ENCODE peak calls at places on chromosome 4, in five cellular contexts. F is A549, M is tibial nerve, C is esophagus muscularis mucosa, N is SK-N-SH. Y is an unnamed sample.

GRCh38 chr4:139665690-139666529 is at the start of gene MGST2:
- DNase-seq in F (peak), M (peak), C (no peak), N (peak), Y (peak)

GRCh38 chr4:114384629-114385028 is 214.0 kb upstream of the UGT8 start:
- DNase-seq in F (no peak), M (no peak), C (no peak), N (peak), Y (no peak)

GRCh38 chr4:99404595-99405287 is 30.4 kb downstream of the ADH7 start:
- DNase-seq in F (no peak), M (no peak), C (no peak), N (no peak), Y (no peak)

GRCh38 chr4:74682567-74683359 is 111.6 kb downstream of the BTC start:
- DNase-seq in F (peak), M (no peak), C (no peak), N (no peak), Y (peak)

GRCh38 chr4:139282375-139283075 is 2.5 kb upstream of the MGARP start:
- DNase-seq in F (no peak), M (no peak), C (no peak), N (no peak), Y (no peak)

GRCh38 chr4:16661813-16662212 is 236.6 kb downstream of the LDB2 start:
- DNase-seq in F (no peak), M (no peak), C (peak), N (no peak), Y (no peak)

GRCh38 chr4:54586343-54586953 is 71.3 kb upstream of the KIT start:
- DNase-seq in F (no peak), M (no peak), C (no peak), N (no peak), Y (no peak)

GRCh38 chr4:48187813-48188212 is 53.8 kb upstream of the TXK start:
- DNase-seq in F (no peak), M (no peak), C (no peak), N (no peak), Y (no peak)

GRCh38 chr4:92235741-92236140 is 68.0 kb upstream of the GRID2 start:
- DNase-seq in F (no peak), M (no peak), C (no peak), N (no peak), Y (no peak)

GRCh38 chr4:16391196-16391595 is 164.9 kb upstream of the TAPT1 start:
- DNase-seq in F (no peak), M (no peak), C (no peak), N (no peak), Y (no peak)

GRCh38 chr4:165872443-165873297 is at the start of gene TLL1:
- DNase-seq in F (peak), M (no peak), C (no peak), N (peak), Y (no peak)

GRCh38 chr4:124018383-124019317 is 622.1 kb downstream of the SPRY1 start:
- DNase-seq in F (no peak), M (peak), C (peak), N (peak), Y (no peak)

GRCh38 chr4:168777277-168777965 is 232.6 kb downstream of the CBR4 start:
- DNase-seq in F (no peak), M (no peak), C (no peak), N (no peak), Y (no peak)

GRCh38 chr4:85445058-85445639 is 29.8 kb upstream of the ARHGAP24 start:
- DNase-seq in F (no peak), M (no peak), C (no peak), N (no peak), Y (no peak)

GRCh38 chr4:144611850-144612249 is 34.1 kb upstream of the HHIP start:
- DNase-seq in F (peak), M (no peak), C (no peak), N (peak), Y (no peak)

GRCh38 chr4:188299161-188299560 is 159.9 kb downstream of the TRIML1 start:
- DNase-seq in F (no peak), M (no peak), C (no peak), N (no peak), Y (no peak)

GRCh38 chr4:154082760-154083530 is 294.1 kb upstream of the SFRP2 start:
- DNase-seq in F (no peak), M (no peak), C (no peak), N (peak), Y (no peak)

GRCh38 chr4:85555210-85555609 is 80.3 kb downstream of the ARHGAP24 start:
- DNase-seq in F (no peak), M (no peak), C (no peak), N (no peak), Y (no peak)

GRCh38 chr4:2936773-2937145 is 26.4 kb downstream of the NOP14 start:
- DNase-seq in F (no peak), M (no peak), C (no peak), N (no peak), Y (no peak)

GRCh38 chr4:8225704-8226443 is 26.8 kb downstream of the SH3TC1 start:
- DNase-seq in F (no peak), M (no peak), C (no peak), N (peak), Y (no peak)

GRCh38 chr4:51943221-51943620 is 76.9 kb downstream of the LRRC66 start:
- DNase-seq in F (no peak), M (no peak), C (peak), N (no peak), Y (no peak)

GRCh38 chr4:129240816-129241215 is 144.9 kb downstream of the C4orf33 start:
- DNase-seq in F (no peak), M (peak), C (no peak), N (no peak), Y (no peak)

GRCh38 chr4:13329963-13330362 is 154.2 kb downstream of the RAB28 start:
- DNase-seq in F (no peak), M (no peak), C (no peak), N (no peak), Y (no peak)

GRCh38 chr4:107449611-107450369 is 270.2 kb downstream of the PAPSS1 start:
- DNase-seq in F (no peak), M (no peak), C (no peak), N (no peak), Y (no peak)

GRCh38 chr4:6534618-6535328 is 40.2 kb upstream of the MAN2B2 start:
- DNase-seq in F (no peak), M (no peak), C (no peak), N (no peak), Y (no peak)

GRCh38 chr4:62449538-62449937 is 1249.4 kb downstream of the ADGRL3 start:
- DNase-seq in F (no peak), M (no peak), C (no peak), N (no peak), Y (no peak)

GRCh38 chr4:186724048-186724860 is 598 bp upstream of the FAT1 start:
- DNase-seq in F (peak), M (no peak), C (peak), N (peak), Y (peak)

GRCh38 chr4:181525641-181526040 is 717.6 kb upstream of the TENM3 start:
- DNase-seq in F (no peak), M (no peak), C (no peak), N (no peak), Y (no peak)

GRCh38 chr4:150582881-150583286 is 933 bp downstream of the MAB21L2 start:
- DNase-seq in F (no peak), M (no peak), C (no peak), N (peak), Y (no peak)

GRCh38 chr4:40718571-40718970 is 31.2 kb upstream of the NSUN7 start:
- DNase-seq in F (no peak), M (no peak), C (no peak), N (no peak), Y (peak)

GRCh38 chr4:3311489-3312171 is 18.8 kb downstream of the RGS12 start:
- DNase-seq in F (no peak), M (no peak), C (no peak), N (no peak), Y (peak)

GRCh38 chr4:8044244-8044643 is 104.6 kb upstream of the AFAP1 start:
- DNase-seq in F (no peak), M (no peak), C (no peak), N (no peak), Y (no peak)

GRCh38 chr4:187059031-187059430 is 335.4 kb upstream of the FAT1 start:
- DNase-seq in F (no peak), M (no peak), C (no peak), N (no peak), Y (no peak)

GRCh38 chr4:183987987-183988392 is 82.9 kb downstream of the STOX2 start:
- DNase-seq in F (peak), M (peak), C (no peak), N (peak), Y (peak)

GRCh38 chr4:128468485-128468989 is 180.9 kb upstream of the PGRMC2 start:
- DNase-seq in F (no peak), M (peak), C (no peak), N (peak), Y (peak)

GRCh38 chr4:68176500-68176899 is 46.8 kb upstream of the TMPRSS11F start:
- DNase-seq in F (no peak), M (no peak), C (no peak), N (no peak), Y (no peak)

GRCh38 chr4:68184923-68185322 is 55.3 kb upstream of the TMPRSS11F start:
- DNase-seq in F (no peak), M (no peak), C (no peak), N (no peak), Y (no peak)

GRCh38 chr4:68182382-68182820 is 52.7 kb upstream of the TMPRSS11F start:
- DNase-seq in F (no peak), M (no peak), C (no peak), N (no peak), Y (no peak)

GRCh38 chr4:68176904-68177303 is 47.2 kb upstream of the TMPRSS11F start:
- DNase-seq in F (no peak), M (no peak), C (no peak), N (no peak), Y (no peak)

DNA sequence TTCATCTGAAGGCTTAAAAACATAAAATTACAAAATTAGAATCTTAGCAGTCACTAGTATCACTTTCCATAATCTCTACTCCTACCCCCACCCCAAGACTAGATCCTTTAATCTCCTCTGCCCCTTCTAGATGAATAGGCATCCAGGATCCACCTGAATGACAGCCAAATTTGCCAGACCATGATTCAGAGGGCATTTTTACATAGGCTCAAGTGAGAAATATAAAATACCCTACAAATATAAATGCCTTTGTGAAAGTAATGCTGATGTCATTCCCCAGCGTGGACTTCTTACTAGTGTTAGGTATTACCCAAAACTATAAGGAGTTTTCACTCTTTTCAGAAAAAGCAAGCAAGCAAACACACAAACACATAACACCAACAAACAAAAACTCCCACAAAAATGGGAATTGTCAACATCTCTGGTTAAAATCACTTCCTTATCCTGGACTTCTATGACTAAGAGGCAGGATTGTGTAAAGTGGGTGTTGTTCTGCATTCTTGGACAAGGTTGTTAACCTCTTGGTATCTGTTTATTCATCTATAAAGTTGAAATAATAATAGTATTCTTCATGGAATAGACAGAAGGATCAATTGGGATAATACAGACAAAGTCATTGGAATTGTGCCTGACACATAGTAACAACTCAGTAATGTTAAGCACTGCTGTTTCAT is 51.3 kb upstream of the TMPRSS11F start:
- DNase-seq in F (peak), M (no peak), C (no peak), N (no peak), Y (no peak)
- TF ChIP-seq EP300 in F (no peak), M (no peak), C (no peak), N (no peak), Y (no peak)

GRCh38 chr4:105627620-105628019 is 75.2 kb downstream of the ARHGEF38 start:
- DNase-seq in F (no peak), M (no peak), C (no peak), N (no peak), Y (no peak)
- TF ChIP-seq EP300 in F (no peak), M (no peak), C (no peak), N (no peak), Y (no peak)

GRCh38 chr4:1346781-1347409 is at the start of gene UVSSA:
- DNase-seq in F (peak), M (peak), C (peak), N (peak), Y (peak)
- TF ChIP-seq EP300 in F (no peak), M (peak), C (no peak), N (no peak), Y (no peak)

GRCh38 chr4:68948044-68948743 is 3.4 kb downstream of the UGT2A3 start:
- DNase-seq in F (no peak), M (no peak), C (no peak), N (no peak), Y (no peak)
- TF ChIP-seq EP300 in F (no peak), M (no peak), C (no peak), N (no peak), Y (no peak)

DNA sequence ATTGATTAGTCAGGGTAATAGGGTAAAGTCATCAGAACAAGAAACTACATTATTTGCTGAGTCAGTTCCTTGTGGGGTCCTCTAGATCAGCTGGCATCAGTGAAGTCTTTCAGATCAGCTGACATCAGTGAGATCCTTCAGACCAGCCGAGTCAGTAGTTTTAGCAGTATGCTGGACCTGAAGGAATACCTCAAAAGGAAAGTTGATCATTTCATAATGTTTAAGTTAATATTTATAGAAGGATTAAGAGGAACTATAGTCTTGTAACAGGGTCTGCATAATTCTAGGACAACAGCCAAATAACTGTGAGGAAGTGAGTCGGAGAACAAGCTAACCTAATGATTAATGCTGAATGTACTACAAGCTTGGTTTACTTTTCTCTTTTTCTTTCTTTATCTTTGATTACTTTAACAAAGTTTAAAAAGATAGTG is 958 bp upstream of the UGT2B7 start:
- DNase-seq in F (peak), M (no peak), C (no peak), N (no peak), Y (no peak)
- TF ChIP-seq EP300 in F (peak), M (no peak), C (no peak), N (no peak), Y (no peak)

DNA sequence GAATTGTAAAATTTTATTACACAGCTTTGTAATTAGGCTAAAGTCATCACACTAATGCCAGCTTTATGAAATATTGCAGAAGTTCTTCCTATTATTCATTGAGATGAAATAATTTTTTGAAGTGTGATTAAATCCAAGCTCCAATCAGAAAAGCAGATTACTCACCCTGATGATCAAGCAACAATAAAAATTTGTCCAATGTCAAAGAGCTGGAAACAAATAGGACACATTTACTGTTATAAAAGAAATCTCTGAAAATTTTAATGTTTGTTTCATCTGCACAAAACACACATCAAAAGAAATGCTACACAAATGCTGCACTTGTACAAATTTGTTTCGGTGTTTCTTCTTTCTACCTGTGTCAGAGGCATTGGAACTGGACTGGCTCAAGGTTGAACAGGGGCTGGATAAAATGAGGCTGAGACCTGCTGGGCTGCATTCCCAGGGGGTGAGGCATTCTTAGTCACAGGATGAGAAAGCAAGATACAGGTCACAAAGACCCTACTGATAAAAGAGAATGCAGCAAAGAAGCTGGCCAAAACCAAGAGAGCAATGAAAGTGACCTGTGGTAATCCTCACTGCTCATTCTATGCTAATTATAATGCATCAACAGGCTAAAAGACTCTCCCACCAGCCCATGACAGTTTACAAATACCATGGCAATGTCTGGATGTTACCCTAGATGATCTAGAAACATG is 78.3 kb downstream of the GASK1B start:
- DNase-seq in F (peak), M (no peak), C (no peak), N (no peak), Y (no peak)
- TF ChIP-seq EP300 in F (no peak), M (no peak), C (no peak), N (peak), Y (no peak)

DNA sequence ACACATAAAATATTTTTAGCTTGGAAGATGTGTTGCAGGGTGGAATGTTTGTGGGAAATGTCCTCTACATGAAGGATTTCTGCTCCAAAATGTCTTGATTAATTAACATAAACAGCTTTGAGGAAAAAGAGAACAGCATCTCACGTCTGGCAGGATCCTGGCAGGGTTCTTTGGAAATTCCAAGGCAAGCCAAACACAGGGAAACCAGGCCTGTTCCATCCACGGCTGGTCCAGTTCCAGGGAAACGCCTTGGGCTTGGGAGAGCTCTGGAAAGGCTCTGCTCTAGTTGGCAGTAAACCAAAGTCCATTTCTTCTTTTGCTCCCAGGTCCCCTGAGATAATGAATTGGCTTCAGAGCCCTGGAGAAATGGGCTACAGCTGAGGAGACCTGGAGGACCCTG is 42.4 kb upstream of the GAB1 start:
- DNase-seq in F (no peak), M (peak), C (peak), N (peak), Y (peak)
- TF ChIP-seq EP300 in F (no peak), M (no peak), C (no peak), N (peak), Y (no peak)

GRCh38 chr4:104491396-104491821 is 3.3 kb downstream of the CXXC4 start:
- DNase-seq in F (peak), M (no peak), C (no peak), N (peak), Y (peak)

GRCh38 chr4:104494161-104494560 is 533 bp downstream of the CXXC4 start:
- DNase-seq in F (no peak), M (no peak), C (no peak), N (no peak), Y (no peak)

GRCh38 chr4:104493071-104493831 is 1.4 kb downstream of the CXXC4 start:
- DNase-seq in F (no peak), M (no peak), C (no peak), N (peak), Y (no peak)

GRCh38 chr4:104491826-104492771 is 2.6 kb downstream of the CXXC4 start:
- DNase-seq in F (peak), M (no peak), C (no peak), N (peak), Y (no peak)

GRCh38 chr4:104494822-104495559 is at the start of gene CXXC4:
- DNase-seq in F (peak), M (peak), C (no peak), N (peak), Y (peak)
- TF ChIP-seq EP300 in F (no peak), M (no peak), C (no peak), N (no peak), Y (no peak)

DNA sequence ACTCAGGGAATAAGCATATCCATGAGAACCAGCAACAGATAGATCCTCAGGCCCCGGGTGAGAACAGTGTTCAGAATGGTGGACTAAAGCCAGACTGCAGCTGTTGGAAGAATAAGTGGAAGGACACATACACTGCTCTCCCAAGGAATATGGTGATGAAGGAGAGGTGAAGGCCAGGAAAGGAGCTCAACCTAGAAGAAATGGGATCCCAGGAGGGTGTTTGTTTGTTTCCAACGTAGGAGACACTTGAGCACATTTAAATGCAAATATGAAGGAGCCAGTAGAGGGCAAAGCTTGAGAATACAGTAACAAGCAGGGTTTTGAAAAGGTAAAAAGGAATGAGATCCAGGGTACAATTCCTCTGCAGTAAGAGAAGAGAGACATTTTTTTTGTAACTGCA is 42.4 kb upstream of the ATOH1 start:
- DNase-seq in F (no peak), M (no peak), C (no peak), N (no peak), Y (no peak)
- TF ChIP-seq EP300 in F (no peak), M (no peak), C (no peak), N (no peak), Y (no peak)

Y was measured in stomach.